ENCODE peak calls at places on chromosomes 6 and 20, in four cellular contexts. F is thoracic aorta, S is Peyer's patch, W is AG04450. T is an unnamed sample.

GRCh38 chr6:160221423-160221822 is 37.2 kb downstream of the SLC22A2 start:
- DNase-seq in F (no peak), S (no peak), W (no peak), T (peak; percentile 58)

GRCh38 chr6:36245572-36246031 is 24.3 kb upstream of the PNPLA1 start:
- DNase-seq in W (no peak), F (no peak), S (peak; percentile 64), T (no peak)

GRCh38 chr6:156948240-156948639 is 171.1 kb downstream of the ARID1B start:
- DNase-seq in S (no peak), W (no peak), F (no peak), T (peak; percentile 19)

GRCh38 chr20:46027245-46027853 is 1.7 kb upstream of the SLC12A5 start:
- DNase-seq in F (no peak), S (no peak), W (peak; percentile 27), T (no peak)

GRCh38 chr6:14478396-14479225 is 361.0 kb downstream of the CD83 start:
- DNase-seq in W (no peak), S (no peak), F (no peak), T (no peak)

GRCh38 chr6:129491436-129491835 is 218.5 kb downstream of the ARHGAP18 start:
- DNase-seq in F (no peak), W (no peak), S (no peak), T (no peak)

GRCh38 chr6:168093071-168093505 is 14.1 kb upstream of the FRMD1 start:
- DNase-seq in F (no peak), S (peak; percentile 73), W (no peak), T (no peak)

GRCh38 chr6:51218181-51218580 is 399.5 kb downstream of the TFAP2B start:
- DNase-seq in W (no peak), F (no peak), S (no peak), T (no peak)

GRCh38 chr6:125753218-125753936 is 3.9 kb downstream of the HEY2 start:
- DNase-seq in S (no peak), W (no peak), F (no peak), T (no peak)

GRCh38 chr6:101275251-101275650 is 118.3 kb upstream of the GRIK2 start:
- DNase-seq in F (no peak), S (no peak), W (no peak), T (no peak)

GRCh38 chr6:10740061-10740460 is 7.5 kb upstream of the TMEM14B start:
- DNase-seq in F (no peak), S (no peak), W (no peak), T (no peak)

GRCh38 chr6:142378138-142378875 is 76.5 kb downstream of the ADGRG6 start:
- DNase-seq in W (no peak), F (no peak), S (no peak), T (no peak)

GRCh38 chr6:17640477-17640917 is 40.4 kb downstream of the FAM8A1 start:
- DNase-seq in S (no peak), F (no peak), W (no peak), T (no peak)

DNA sequence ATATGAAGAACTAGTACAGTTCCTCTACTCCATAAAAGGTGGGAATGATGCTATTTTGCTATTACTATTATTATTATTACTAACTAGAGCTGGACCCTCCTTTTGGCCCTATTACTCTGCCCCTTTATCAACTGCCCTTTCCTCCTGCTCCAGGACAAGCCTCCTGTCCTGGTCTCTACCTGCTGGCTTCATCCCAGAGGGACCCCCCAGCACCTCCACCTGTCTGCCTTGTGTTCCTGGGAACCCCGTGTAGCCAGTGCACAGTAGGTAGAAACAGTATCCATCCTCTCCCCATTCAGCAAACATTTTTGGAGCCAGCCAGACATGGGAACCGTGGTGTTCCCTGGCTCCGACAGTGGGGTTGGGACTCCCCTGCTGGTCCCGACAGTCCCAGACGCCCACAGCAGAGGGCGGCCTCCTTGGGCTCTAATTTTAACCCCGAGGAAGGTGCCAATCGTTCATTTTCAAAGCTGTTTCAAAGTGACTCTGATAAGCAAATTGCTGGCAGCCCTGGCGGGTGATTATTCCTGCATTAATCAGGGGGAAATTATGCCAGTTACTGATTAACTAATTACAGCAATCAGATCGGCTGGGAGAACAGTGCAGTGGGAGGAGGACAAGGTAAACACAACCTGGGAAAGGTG is 44.2 kb upstream of the MDGA1 start:
- DNase-seq in W (no peak), S (peak; percentile 58), F (no peak), T (no peak)
- TF ChIP-seq CTCF in W (peak; percentile 6), S (peak; percentile 24), F (no peak), T (peak; percentile 66)

GRCh38 chr6:54992789-54993188 is 146.2 kb downstream of the FAM83B start:
- DNase-seq in W (no peak), S (no peak), F (no peak), T (no peak)
- TF ChIP-seq CTCF in W (peak; percentile 39), S (peak; percentile 39), F (no peak), T (peak; percentile 67)

GRCh38 chr6:133631421-133631820 is 257.5 kb upstream of the TCF21 start:
- DNase-seq in S (no peak), F (no peak), W (no peak), T (no peak)
- TF ChIP-seq CTCF in S (peak; percentile 6), F (no peak), W (peak; percentile 42), T (no peak)

GRCh38 chr6:31829633-31830492 is 2.3 kb downstream of the HSPA1B start:
- DNase-seq in F (no peak), W (no peak), S (no peak), T (no peak)
- TF ChIP-seq CTCF in F (no peak), W (peak; percentile 38), S (peak; percentile 45), T (peak; percentile 66)